ENCODE peak calls at places on chromosomes 3 and 15, in eight cellular contexts. O is amygdala; T is AG08395; W is mucosa of descending colon; Y is fibroblast of lung; M is activated T-cell treated with anti-CD3 and anti-CD28 coated beads, Interleukin-2, amount 50 U/mL, for 72 hours; G is kidney; F is NCI-H1092. Z is an unnamed sample.

GRCh38 chr3:121998588-121999473 is 23.2 kb downstream of the ILDR1 start:
- DNase-seq in G (no peak), F (no peak), T (no peak), Y (no peak), W (no peak), M (no peak), O (no peak), Z (no peak)

GRCh38 chr3:155110021-155110420 is 29.9 kb downstream of the MME start:
- DNase-seq in F (no peak), W (no peak), O (no peak), M (no peak), G (no peak), Y (no peak), T (no peak), Z (no peak)

GRCh38 chr3:16665282-16665741 is 60.1 kb upstream of the DAZL start:
- DNase-seq in F (no peak), Y (no peak), M (peak; percentile 17), W (no peak), O (no peak), G (no peak), T (no peak), Z (no peak)

GRCh38 chr3:105511031-105511430 is 144.3 kb downstream of the ALCAM start:
- DNase-seq in T (no peak), Y (no peak), M (no peak), F (no peak), O (no peak), W (no peak), G (no peak), Z (no peak)

GRCh38 chr15:55980511-55980910 is 12.9 kb downstream of the NEDD4 start:
- DNase-seq in G (no peak), T (no peak), M (no peak), Y (no peak), O (no peak), F (no peak), W (no peak), Z (no peak)

GRCh38 chr15:22735781-22736180 is 50.7 kb upstream of the NIPA1 start:
- DNase-seq in Y (peak; percentile 26), W (no peak), G (no peak), T (no peak), M (no peak), F (no peak), O (no peak), Z (no peak)

GRCh38 chr3:152277198-152277597 is 8.5 kb downstream of the MBNL1 start:
- DNase-seq in T (no peak), Y (no peak), F (no peak), M (no peak), G (no peak), W (no peak), O (no peak), Z (no peak)

GRCh38 chr3:142215111-142215510 is 10.3 kb downstream of the GK5 start:
- DNase-seq in O (no peak), F (no peak), M (no peak), Y (peak; percentile 14), T (no peak), W (no peak), G (no peak), Z (no peak)

GRCh38 chr3:25486932-25487331 is 58.9 kb downstream of the RARB start:
- DNase-seq in W (no peak), Y (no peak), G (no peak), F (no peak), M (no peak), T (no peak), O (no peak), Z (no peak)

GRCh38 chr3:184320099-184320445 is 5.7 kb downstream of the EIF4G1 start:
- DNase-seq in F (peak; percentile 79), Y (peak; percentile 97), M (no peak), O (peak; percentile 91), W (peak; percentile 95), T (peak; percentile 99), G (peak; percentile 99), Z (no peak)